ENCODE peak calls at places on chromosomes 16 and 17, in five cellular contexts. C is stimulated activated CD8-positive, alpha-beta memory T cell treated with anti-CD3 and anti-CD28 coated beads, Interleukin-4, amount 100 ng/mL, for 4 hours; N is caudate nucleus; Z is OCI-LY7; I is stomach. A is an unnamed sample.

GRCh38 chr17:330993-331701 is 21.5 kb downstream of the RPH3AL start:
- DNase-seq in I (no peak), Z (no peak), N (no peak), C (no peak), A (no peak)

GRCh38 chr17:81049372-81049911 is 14.5 kb downstream of the BAIAP2 start:
- DNase-seq in N (no peak), I (no peak), C (no peak), Z (no peak), A (peak; percentile 36)

GRCh38 chr16:88878967-88879787 is 12.7 kb upstream of the PABPN1L start:
- DNase-seq in I (no peak), N (no peak), C (no peak), Z (no peak), A (no peak)

GRCh38 chr16:53154513-53154912 is 99.7 kb downstream of the CHD9 start:
- DNase-seq in C (no peak), I (no peak), N (no peak), Z (no peak), A (no peak)

GRCh38 chr17:45867702-45868101 is 23.0 kb downstream of the SPPL2C start:
- DNase-seq in C (no peak), N (no peak), Z (no peak), I (no peak), A (no peak)

GRCh38 chr17:850828-851759 is 68.9 kb downstream of the MRM3 start:
- DNase-seq in I (no peak), C (no peak), N (no peak), Z (no peak), A (no peak)

GRCh38 chr17:61007980-61008379 is 330.3 kb downstream of the BCAS3 start:
- DNase-seq in I (peak; percentile 25), C (no peak), N (no peak), Z (no peak), A (no peak)

GRCh38 chr17:66578781-66579489 is 256.0 kb upstream of the CACNG5 start:
- DNase-seq in Z (no peak), N (no peak), I (no peak), C (no peak), A (no peak)

GRCh38 chr17:49972486-49973270 is 3.7 kb downstream of the DLX4 start:
- DNase-seq in I (no peak), N (no peak), Z (no peak), C (no peak), A (no peak)

GRCh38 chr16:79169239-79169638 is 431.3 kb downstream of the MAF start:
- DNase-seq in N (no peak), Z (no peak), I (no peak), C (no peak), A (no peak)

GRCh38 chr16:19843371-19843770 is 41.3 kb downstream of the GPRC5B start:
- DNase-seq in Z (no peak), C (no peak), N (no peak), I (no peak), A (no peak)

GRCh38 chr16:50153648-50154368 is 702 bp downstream of the TENT4B start:
- DNase-seq in C (no peak), Z (no peak), N (no peak), I (no peak), A (peak; percentile 41)

GRCh38 chr17:55532670-55533069 is 21.4 kb upstream of the SMIM36 start:
- DNase-seq in C (no peak), I (no peak), N (no peak), Z (no peak), A (no peak)

GRCh38 chr17:51128089-51128488 is 7.4 kb upstream of the SPAG9 start:
- DNase-seq in C (no peak), Z (no peak), N (no peak), I (no peak), A (peak; percentile 53)

GRCh38 chr17:29857823-29858222 is 72.2 kb downstream of the SSH2 start:
- DNase-seq in Z (no peak), N (no peak), I (no peak), C (no peak), A (no peak)

GRCh38 chr16:77662241-77662640 is 60.1 kb upstream of the NUDT7 start:
- DNase-seq in C (no peak), I (no peak), Z (no peak), N (no peak), A (no peak)

GRCh38 chr17:19520641-19521040 is 13.0 kb upstream of the SLC47A1 start:
- DNase-seq in C (no peak), N (no peak), Z (no peak), I (no peak), A (no peak)

GRCh38 chr16:57045694-57046381 is 46.5 kb upstream of the CPNE2 start:
- DNase-seq in N (peak; percentile 12), I (peak; percentile 32), Z (peak; percentile 92), C (no peak), A (no peak)

GRCh38 chr17:4389079-4389478 is 22.6 kb upstream of the UBE2G1 start:
- DNase-seq in N (no peak), Z (no peak), C (no peak), I (peak; percentile 64), A (no peak)

GRCh38 chr16:46817961-46818360 is 13.0 kb downstream of the C16orf87 start:
- DNase-seq in N (no peak), I (no peak), Z (no peak), C (no peak), A (no peak)

A was measured in Calu3.